ENCODE peak calls at places on chromosomes 6 and 20, in ten cellular contexts. One of them, this sample, is unnamed.

GRCh38 chr20:62656205-62656918 is 14.1 kb downstream of the SLCO4A1 start:
- DNase-seq in HCT116: no peak
- DNase-seq in right lobe of liver: no peak
- DNase-seq in H54: no peak
- DNase-seq in A549: no peak
- DNase-seq in HepG2: no peak
- DNase-seq in lower leg skin: no peak
- DNase-seq in heart left ventricle: no peak
- DNase-seq in IMR-90: no peak
- DNase-seq in uterus: no peak
- DNase-seq in this sample: no peak

GRCh38 chr6:170237999-170238740 is 52.7 kb downstream of the DLL1 start:
- DNase-seq in heart left ventricle: no peak
- DNase-seq in HepG2: no peak
- DNase-seq in IMR-90: no peak
- DNase-seq in right lobe of liver: no peak
- DNase-seq in uterus: peak
- DNase-seq in HCT116: no peak
- DNase-seq in H54: no peak
- DNase-seq in lower leg skin: peak
- DNase-seq in A549: no peak
- DNase-seq in this sample: no peak

GRCh38 chr20:59289994-59290393 is 10.4 kb upstream of the EDN3 start:
- DNase-seq in HCT116: no peak
- DNase-seq in H54: no peak
- DNase-seq in heart left ventricle: no peak
- DNase-seq in A549: no peak
- DNase-seq in HepG2: no peak
- DNase-seq in uterus: no peak
- DNase-seq in right lobe of liver: no peak
- DNase-seq in lower leg skin: peak
- DNase-seq in IMR-90: no peak
- DNase-seq in this sample: no peak

GRCh38 chr6:2028457-2029038 is 216.9 kb downstream of the GMDS start:
- DNase-seq in right lobe of liver: no peak
- DNase-seq in heart left ventricle: no peak
- DNase-seq in uterus: no peak
- DNase-seq in A549: no peak
- DNase-seq in H54: no peak
- DNase-seq in HCT116: no peak
- DNase-seq in IMR-90: no peak
- DNase-seq in lower leg skin: no peak
- DNase-seq in HepG2: no peak
- DNase-seq in this sample: no peak

GRCh38 chr6:72589096-72589495 is 32.8 kb upstream of the KCNQ5 start:
- DNase-seq in right lobe of liver: no peak
- DNase-seq in HCT116: no peak
- DNase-seq in lower leg skin: no peak
- DNase-seq in H54: no peak
- DNase-seq in heart left ventricle: no peak
- DNase-seq in uterus: no peak
- DNase-seq in IMR-90: peak
- DNase-seq in HepG2: no peak
- DNase-seq in A549: no peak
- DNase-seq in this sample: no peak

GRCh38 chr6:163554663-163555062 is 140.1 kb downstream of the QKI start:
- DNase-seq in H54: no peak
- DNase-seq in HCT116: no peak
- DNase-seq in A549: peak
- DNase-seq in heart left ventricle: no peak
- DNase-seq in HepG2: peak
- DNase-seq in right lobe of liver: peak
- DNase-seq in uterus: no peak
- DNase-seq in IMR-90: peak
- DNase-seq in lower leg skin: peak
- DNase-seq in this sample: peak

GRCh38 chr6:45493761-45494160 is 116.0 kb upstream of the SUPT3H start:
- DNase-seq in right lobe of liver: no peak
- DNase-seq in lower leg skin: no peak
- DNase-seq in HepG2: no peak
- DNase-seq in heart left ventricle: no peak
- DNase-seq in HCT116: no peak
- DNase-seq in IMR-90: no peak
- DNase-seq in uterus: no peak
- DNase-seq in H54: no peak
- DNase-seq in A549: no peak
- DNase-seq in this sample: no peak

GRCh38 chr20:46367234-46367633 is 39.2 kb downstream of the ELMO2 start:
- DNase-seq in lower leg skin: no peak
- DNase-seq in A549: no peak
- DNase-seq in uterus: no peak
- DNase-seq in H54: no peak
- DNase-seq in IMR-90: no peak
- DNase-seq in HepG2: no peak
- DNase-seq in heart left ventricle: no peak
- DNase-seq in HCT116: no peak
- DNase-seq in right lobe of liver: no peak
- DNase-seq in this sample: no peak

GRCh38 chr20:57920971-57921370 is 211.2 kb upstream of the PMEPA1 start:
- DNase-seq in lower leg skin: no peak
- DNase-seq in A549: no peak
- DNase-seq in H54: no peak
- DNase-seq in HepG2: no peak
- DNase-seq in IMR-90: no peak
- DNase-seq in right lobe of liver: no peak
- DNase-seq in heart left ventricle: no peak
- DNase-seq in HCT116: no peak
- DNase-seq in uterus: no peak
- DNase-seq in this sample: no peak

GRCh38 chr6:67544851-67545452 is 1090.1 kb upstream of the ADGRB3 start:
- DNase-seq in HCT116: no peak
- DNase-seq in lower leg skin: no peak
- DNase-seq in HepG2: no peak
- DNase-seq in heart left ventricle: no peak
- DNase-seq in right lobe of liver: no peak
- DNase-seq in H54: no peak
- DNase-seq in A549: no peak
- DNase-seq in IMR-90: no peak
- DNase-seq in uterus: no peak
- DNase-seq in this sample: no peak

GRCh38 chr6:43766964-43767461 is 3.0 kb upstream of the VEGFA start:
- DNase-seq in A549: no peak
- DNase-seq in HepG2: peak
- DNase-seq in right lobe of liver: no peak
- DNase-seq in HCT116: no peak
- DNase-seq in uterus: peak
- DNase-seq in lower leg skin: no peak
- DNase-seq in H54: no peak
- DNase-seq in IMR-90: no peak
- DNase-seq in heart left ventricle: no peak
- DNase-seq in this sample: no peak

DNA sequence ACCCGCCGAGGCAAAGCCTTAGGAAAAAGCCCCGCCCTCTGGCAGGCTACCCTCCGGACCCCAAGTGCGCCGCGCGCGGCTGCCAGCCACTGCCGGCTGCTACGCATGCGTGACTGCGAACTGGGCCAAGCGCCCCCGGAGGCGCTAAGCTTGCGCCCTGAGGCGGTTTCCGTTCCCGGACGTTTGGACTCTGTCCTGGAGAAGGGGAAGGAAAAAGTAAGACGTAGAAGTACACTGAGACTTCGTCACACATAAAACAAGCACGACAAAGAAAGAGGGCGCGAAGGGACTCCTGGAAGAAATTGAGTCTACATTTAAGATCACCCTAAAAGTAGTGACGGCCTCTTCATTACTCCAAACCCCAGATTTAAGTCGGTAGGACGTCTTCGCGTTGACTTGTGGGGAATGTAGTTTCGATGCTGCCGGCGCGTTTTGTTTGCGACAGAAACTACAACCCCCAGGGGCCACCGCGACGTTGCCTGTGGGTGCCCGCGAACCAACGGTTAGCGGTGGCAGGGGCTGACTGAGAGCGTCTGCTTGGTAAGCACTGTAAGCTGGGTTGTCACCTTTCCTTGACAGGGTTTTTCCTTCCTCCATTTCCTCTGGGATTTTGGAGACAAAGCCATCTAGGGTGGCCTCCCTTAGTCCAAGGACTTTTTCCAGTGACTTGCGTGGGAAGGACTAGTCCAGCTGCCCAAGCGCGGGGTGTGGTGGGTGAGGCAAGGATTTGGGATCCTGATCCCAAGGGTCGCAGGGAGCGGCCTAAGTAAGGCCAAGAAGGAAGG is at the start of gene CEP57L1:
- DNase-seq in IMR-90: peak
- DNase-seq in uterus: peak
- DNase-seq in lower leg skin: peak
- DNase-seq in right lobe of liver: peak
- DNase-seq in heart left ventricle: peak
- DNase-seq in A549: peak
- DNase-seq in HCT116: peak
- DNase-seq in H54: peak
- DNase-seq in HepG2: peak
- DNase-seq in this sample: peak
- TF ChIP-seq POLR2A in IMR-90: peak
- TF ChIP-seq POLR2A in uterus: no peak
- TF ChIP-seq POLR2A in lower leg skin: no peak
- TF ChIP-seq POLR2A in right lobe of liver: peak
- TF ChIP-seq POLR2A in heart left ventricle: peak
- TF ChIP-seq POLR2A in A549: peak
- TF ChIP-seq POLR2A in HCT116: peak
- TF ChIP-seq POLR2A in H54: peak
- TF ChIP-seq POLR2A in HepG2: peak
- TF ChIP-seq POLR2A in this sample: peak

DNA sequence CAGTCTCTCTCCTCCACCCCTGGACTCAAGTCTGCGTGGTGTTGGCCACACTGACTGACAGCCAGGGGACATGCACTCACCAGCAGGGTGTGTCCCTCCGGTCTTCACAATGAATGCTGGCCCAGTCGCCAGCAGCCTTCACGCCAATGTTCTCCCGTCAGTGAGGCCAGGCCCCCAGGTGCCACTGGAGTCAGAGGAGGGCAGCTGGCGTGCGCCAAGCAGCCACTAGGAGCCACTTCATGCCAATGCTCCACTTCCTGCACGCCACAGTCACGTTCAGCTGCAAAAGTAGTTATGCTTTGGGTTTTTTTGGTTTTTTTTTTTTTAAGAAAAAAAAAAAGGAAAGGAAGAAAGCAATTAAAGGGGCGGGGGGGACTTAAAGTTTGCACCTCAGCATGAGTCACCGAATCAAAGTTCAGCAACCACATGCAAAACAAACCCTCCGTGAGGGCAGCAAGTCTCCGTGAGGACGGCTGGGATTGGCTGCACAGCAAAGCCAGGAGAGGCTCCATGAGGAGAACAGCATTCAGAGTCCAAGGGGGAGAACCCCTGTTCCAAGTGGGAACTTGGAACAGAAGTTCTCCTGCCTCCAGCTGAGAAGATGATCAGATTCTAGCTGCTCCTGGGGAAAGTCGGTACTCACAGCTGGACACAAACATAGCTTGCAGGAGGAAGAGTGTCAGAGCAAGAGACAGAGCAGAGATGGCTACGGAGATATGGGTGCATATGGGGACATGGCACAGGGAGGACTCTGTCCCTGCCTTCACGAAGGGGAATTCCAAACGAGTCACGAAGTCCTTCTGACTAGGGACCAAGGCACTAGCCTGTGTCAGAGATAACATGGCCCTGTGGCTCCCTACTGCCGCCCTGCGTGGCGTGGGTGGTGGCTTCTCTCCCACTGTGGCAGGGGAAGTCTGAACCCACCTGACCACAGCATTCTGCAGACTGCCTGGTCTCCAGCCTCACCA is at the start of gene ZC3H12D:
- DNase-seq in IMR-90: peak
- DNase-seq in lower leg skin: peak
- DNase-seq in A549: peak
- DNase-seq in heart left ventricle: peak
- DNase-seq in right lobe of liver: peak
- DNase-seq in H54: no peak
- DNase-seq in HepG2: peak
- DNase-seq in HCT116: peak
- DNase-seq in uterus: no peak
- DNase-seq in this sample: peak
- TF ChIP-seq POLR2A in IMR-90: no peak
- TF ChIP-seq POLR2A in lower leg skin: no peak
- TF ChIP-seq POLR2A in A549: no peak
- TF ChIP-seq POLR2A in heart left ventricle: no peak
- TF ChIP-seq POLR2A in right lobe of liver: no peak
- TF ChIP-seq POLR2A in H54: no peak
- TF ChIP-seq POLR2A in HepG2: peak
- TF ChIP-seq POLR2A in HCT116: no peak
- TF ChIP-seq POLR2A in uterus: no peak
- TF ChIP-seq POLR2A in this sample: no peak

DNA sequence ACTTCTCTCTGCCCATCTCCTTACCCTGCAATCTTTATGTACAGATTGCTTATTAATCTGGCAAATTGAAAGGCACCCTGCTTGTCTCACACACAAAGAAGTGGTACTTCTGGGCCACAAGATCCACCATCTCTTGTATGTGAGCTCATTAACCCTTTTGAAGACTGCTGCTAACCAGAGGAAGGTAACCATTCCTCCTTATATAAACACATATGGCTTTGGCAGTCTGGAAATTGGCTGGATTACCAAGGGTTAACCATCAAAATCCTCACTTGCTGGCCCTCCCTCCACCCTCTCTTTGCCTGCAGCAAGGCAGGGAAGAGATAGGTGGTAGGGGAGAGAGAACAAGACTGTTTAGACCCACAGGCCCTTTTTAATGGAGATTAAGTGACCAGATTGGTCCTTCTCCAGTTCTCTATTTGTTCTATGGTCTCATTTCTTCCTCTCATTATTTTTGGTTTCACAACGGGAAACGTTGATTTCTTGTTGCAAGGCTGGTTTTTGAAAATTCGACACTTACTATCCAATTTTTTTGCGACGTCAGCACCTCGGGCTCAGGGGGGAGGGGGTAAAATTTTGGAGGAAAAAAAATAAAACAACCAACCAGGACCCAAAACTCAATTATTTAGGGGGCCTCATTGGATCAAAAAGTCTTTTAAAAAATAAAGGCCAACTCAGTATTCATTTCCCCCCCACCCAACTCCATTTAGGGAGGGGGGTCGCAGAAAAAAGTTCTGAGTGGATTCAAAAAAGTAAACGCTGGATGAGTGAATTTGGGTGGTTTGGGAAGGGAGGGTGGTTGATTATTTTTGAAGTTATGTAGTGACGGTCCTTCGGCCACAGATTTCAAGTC is 859 bp downstream of the PPP1R10 start:
- DNase-seq in uterus: no peak
- DNase-seq in right lobe of liver: no peak
- DNase-seq in IMR-90: no peak
- DNase-seq in H54: no peak
- DNase-seq in HepG2: peak
- DNase-seq in A549: no peak
- DNase-seq in HCT116: no peak
- DNase-seq in heart left ventricle: no peak
- DNase-seq in lower leg skin: no peak
- DNase-seq in this sample: peak
- TF ChIP-seq POLR2A in uterus: no peak
- TF ChIP-seq POLR2A in right lobe of liver: no peak
- TF ChIP-seq POLR2A in IMR-90: peak
- TF ChIP-seq POLR2A in H54: no peak
- TF ChIP-seq POLR2A in HepG2: peak
- TF ChIP-seq POLR2A in A549: peak
- TF ChIP-seq POLR2A in HCT116: peak
- TF ChIP-seq POLR2A in heart left ventricle: no peak
- TF ChIP-seq POLR2A in lower leg skin: no peak
- TF ChIP-seq POLR2A in this sample: peak

GRCh38 chr6:116102856-116103255 is 2.2 kb downstream of the NT5DC1 start:
- DNase-seq in H54: no peak
- DNase-seq in right lobe of liver: no peak
- DNase-seq in lower leg skin: no peak
- DNase-seq in uterus: no peak
- DNase-seq in heart left ventricle: no peak
- DNase-seq in HepG2: no peak
- DNase-seq in IMR-90: no peak
- DNase-seq in A549: no peak
- DNase-seq in HCT116: no peak
- DNase-seq in this sample: no peak
- TF ChIP-seq POLR2A in H54: no peak
- TF ChIP-seq POLR2A in right lobe of liver: no peak
- TF ChIP-seq POLR2A in lower leg skin: no peak
- TF ChIP-seq POLR2A in uterus: no peak
- TF ChIP-seq POLR2A in heart left ventricle: no peak
- TF ChIP-seq POLR2A in HepG2: no peak
- TF ChIP-seq POLR2A in IMR-90: no peak
- TF ChIP-seq POLR2A in A549: no peak
- TF ChIP-seq POLR2A in HCT116: no peak
- TF ChIP-seq POLR2A in this sample: no peak